ENCODE peak calls at places on chromosomes 3 and 15, in four cellular contexts. One of them, this sample, is unnamed. For H3K27me3, the result is how much of the 10 kb centered on the place peaks cover.

GRCh38 chr3:76177650-76178049 is 392.3 kb upstream of the ZNF717 start:
- DNase-seq in spleen: no peak
- DNase-seq in K562: no peak
- DNase-seq in breast epithelium: no peak
- DNase-seq in this sample: no peak

GRCh38 chr15:85333132-85333831 is 47.1 kb upstream of the AKAP13 start:
- DNase-seq in spleen: no peak
- DNase-seq in K562: no peak
- DNase-seq in breast epithelium: no peak
- DNase-seq in this sample: no peak

GRCh38 chr3:124014366-124014942 is 22.5 kb upstream of the ROPN1 start:
- DNase-seq in spleen: no peak
- DNase-seq in K562: no peak
- DNase-seq in breast epithelium: no peak
- DNase-seq in this sample: no peak

GRCh38 chr15:56820333-56820732 is 87.0 kb upstream of the ZNF280D start:
- DNase-seq in spleen: no peak
- DNase-seq in K562: no peak
- DNase-seq in breast epithelium: no peak
- DNase-seq in this sample: no peak

GRCh38 chr3:168250415-168250861 is 154.7 kb upstream of the GOLIM4 start:
- DNase-seq in spleen: no peak
- DNase-seq in K562: no peak
- DNase-seq in breast epithelium: no peak
- DNase-seq in this sample: no peak

GRCh38 chr3:193816656-193817311 is 223.8 kb downstream of the OPA1 start:
- DNase-seq in spleen: peak
- DNase-seq in K562: peak
- DNase-seq in breast epithelium: peak
- DNase-seq in this sample: peak

GRCh38 chr3:195549931-195550519 is 6.9 kb upstream of the PPP1R2 start:
- DNase-seq in spleen: peak
- DNase-seq in K562: no peak
- DNase-seq in breast epithelium: no peak
- DNase-seq in this sample: no peak

GRCh38 chr3:41653575-41654239 is 308.2 kb downstream of the ULK4 start:
- DNase-seq in spleen: no peak
- DNase-seq in K562: no peak
- DNase-seq in breast epithelium: no peak
- DNase-seq in this sample: no peak

GRCh38 chr15:68442041-68442440 is 10.1 kb upstream of the ITGA11 start:
- DNase-seq in spleen: no peak
- DNase-seq in K562: no peak
- DNase-seq in breast epithelium: no peak
- DNase-seq in this sample: no peak

GRCh38 chr15:28881600-28881999 is 4.2 kb upstream of the APBA2 start:
- DNase-seq in spleen: no peak
- DNase-seq in K562: no peak
- DNase-seq in breast epithelium: no peak
- DNase-seq in this sample: no peak

GRCh38 chr15:101250931-101251829 is 668 bp downstream of the CHSY1 start:
- DNase-seq in spleen: peak
- DNase-seq in K562: peak
- DNase-seq in breast epithelium: no peak
- DNase-seq in this sample: no peak

GRCh38 chr3:141255864-141256263 is 24.2 kb downstream of the PXYLP1 start:
- DNase-seq in spleen: no peak
- DNase-seq in K562: peak
- DNase-seq in breast epithelium: no peak
- DNase-seq in this sample: no peak

GRCh38 chr3:186283651-186284445 is 78.2 kb downstream of the DGKG start:
- DNase-seq in spleen: no peak
- DNase-seq in K562: no peak
- DNase-seq in breast epithelium: no peak
- DNase-seq in this sample: no peak

GRCh38 chr3:17431004-17431403 is 311.4 kb downstream of the TBC1D5 start:
- DNase-seq in spleen: no peak
- DNase-seq in K562: peak
- DNase-seq in breast epithelium: no peak
- DNase-seq in this sample: no peak

GRCh38 chr15:71195242-71195641 is 80.0 kb downstream of the THSD4 start:
- DNase-seq in spleen: no peak
- DNase-seq in K562: peak
- DNase-seq in breast epithelium: no peak
- DNase-seq in this sample: no peak

GRCh38 chr3:115835946-115836345 is 212.6 kb downstream of the GAP43 start:
- DNase-seq in spleen: no peak
- DNase-seq in K562: no peak
- DNase-seq in breast epithelium: no peak
- DNase-seq in this sample: no peak

DNA sequence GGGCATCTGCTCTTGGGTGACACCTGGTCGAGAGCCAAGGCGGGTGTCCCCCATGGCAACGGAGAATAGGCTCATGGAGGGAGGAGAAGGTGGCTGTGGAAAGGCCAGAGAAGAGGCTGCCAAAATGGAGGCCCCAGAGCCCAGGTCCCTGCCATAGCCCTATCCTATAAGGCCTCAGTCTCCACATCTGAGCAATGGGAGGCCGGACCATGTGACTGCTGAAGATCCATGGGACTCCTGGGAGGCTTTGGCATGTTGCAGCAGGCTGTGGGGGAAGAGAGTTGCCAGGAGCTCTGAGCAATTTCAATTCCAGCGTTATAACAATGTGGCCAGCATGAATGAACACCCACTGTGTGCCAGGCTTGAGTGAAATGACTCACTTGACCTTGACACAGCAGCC is 140.3 kb upstream of the LINGO1 start:
- DNase-seq in spleen: no peak
- DNase-seq in K562: no peak
- DNase-seq in breast epithelium: no peak
- DNase-seq in this sample: no peak
- H3K27me3 ChIP-seq in spleen: under half
- H3K27me3 ChIP-seq in K562: under half
- H3K27me3 ChIP-seq in breast epithelium: under half
- H3K27me3 ChIP-seq in this sample: under half

DNA sequence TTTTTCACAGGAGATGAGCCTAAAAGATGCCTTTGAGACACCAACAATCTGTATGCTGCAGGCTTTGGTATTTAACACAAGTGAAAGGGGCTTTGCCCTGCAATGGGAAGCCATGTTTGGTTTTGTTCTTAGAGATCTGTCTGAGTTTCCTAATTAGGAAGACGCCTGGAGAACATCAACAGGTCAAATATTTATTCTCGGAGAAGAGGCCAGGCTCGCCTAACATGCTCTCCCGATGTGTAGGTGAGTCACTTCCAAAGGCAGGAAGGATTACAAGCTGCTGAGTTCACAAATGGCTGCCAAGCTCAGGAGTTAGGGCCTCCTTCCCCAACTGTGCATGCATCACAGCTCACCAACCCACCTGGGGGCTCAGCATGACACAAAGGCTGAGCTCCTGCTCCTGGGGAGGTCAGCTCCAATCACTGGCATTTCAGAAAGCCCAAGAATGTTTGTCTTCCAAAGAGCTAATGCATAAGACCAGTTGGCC is 119.5 kb upstream of the PRICKLE2 start:
- DNase-seq in spleen: no peak
- DNase-seq in K562: no peak
- DNase-seq in breast epithelium: no peak
- DNase-seq in this sample: no peak
- H3K27ac ChIP-seq in spleen: no peak
- H3K27ac ChIP-seq in K562: no peak
- H3K27ac ChIP-seq in breast epithelium: peak
- H3K27ac ChIP-seq in this sample: peak

GRCh38 chr3:142890592-142890991 is 1.7 kb upstream of the PCOLCE2 start:
- DNase-seq in spleen: no peak
- DNase-seq in K562: no peak
- DNase-seq in breast epithelium: no peak
- DNase-seq in this sample: no peak
- TF ChIP-seq POLR2AphosphoS5 in spleen: no peak
- TF ChIP-seq POLR2AphosphoS5 in K562: no peak
- TF ChIP-seq POLR2AphosphoS5 in breast epithelium: no peak
- TF ChIP-seq POLR2AphosphoS5 in this sample: peak

DNA sequence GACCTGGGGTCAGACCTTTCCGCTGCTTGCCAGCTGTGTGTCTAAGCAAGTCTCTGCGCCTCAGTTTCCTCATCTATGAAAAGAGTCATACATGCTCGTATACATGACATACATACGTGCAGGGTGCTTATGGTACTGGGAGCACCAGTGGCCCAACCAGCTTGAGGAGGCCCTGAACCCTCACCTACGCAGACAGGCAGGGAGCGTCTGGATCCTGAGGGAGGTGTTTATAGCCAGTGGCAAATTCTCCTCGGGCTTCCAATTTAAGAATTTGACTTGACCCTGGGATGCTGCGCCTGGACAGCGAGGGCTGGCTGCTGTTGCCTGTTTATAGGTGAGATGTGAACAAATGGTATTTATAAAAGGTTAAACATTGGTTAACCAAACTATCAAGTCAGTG is 17.7 kb upstream of the FGD5 start:
- DNase-seq in spleen: peak
- DNase-seq in K562: no peak
- DNase-seq in breast epithelium: no peak
- DNase-seq in this sample: no peak
- H3K27me3 ChIP-seq in spleen: under half
- H3K27me3 ChIP-seq in K562: under half
- H3K27me3 ChIP-seq in breast epithelium: under half
- H3K27me3 ChIP-seq in this sample: under half

GRCh38 chr3:100521439-100521845 is 29.0 kb downstream of the TMEM45A start:
- DNase-seq in spleen: no peak
- DNase-seq in K562: no peak
- DNase-seq in breast epithelium: no peak
- DNase-seq in this sample: no peak

GRCh38 chr3:100522125-100522524 is 29.7 kb downstream of the TMEM45A start:
- DNase-seq in spleen: no peak
- DNase-seq in K562: no peak
- DNase-seq in breast epithelium: no peak
- DNase-seq in this sample: no peak

GRCh38 chr3:100525753-100526612 is 33.6 kb downstream of the TMEM45A start:
- DNase-seq in spleen: no peak
- DNase-seq in K562: no peak
- DNase-seq in breast epithelium: peak
- DNase-seq in this sample: no peak

GRCh38 chr3:100526613-100527346 is 34.4 kb downstream of the TMEM45A start:
- DNase-seq in spleen: no peak
- DNase-seq in K562: no peak
- DNase-seq in breast epithelium: no peak
- DNase-seq in this sample: no peak

DNA sequence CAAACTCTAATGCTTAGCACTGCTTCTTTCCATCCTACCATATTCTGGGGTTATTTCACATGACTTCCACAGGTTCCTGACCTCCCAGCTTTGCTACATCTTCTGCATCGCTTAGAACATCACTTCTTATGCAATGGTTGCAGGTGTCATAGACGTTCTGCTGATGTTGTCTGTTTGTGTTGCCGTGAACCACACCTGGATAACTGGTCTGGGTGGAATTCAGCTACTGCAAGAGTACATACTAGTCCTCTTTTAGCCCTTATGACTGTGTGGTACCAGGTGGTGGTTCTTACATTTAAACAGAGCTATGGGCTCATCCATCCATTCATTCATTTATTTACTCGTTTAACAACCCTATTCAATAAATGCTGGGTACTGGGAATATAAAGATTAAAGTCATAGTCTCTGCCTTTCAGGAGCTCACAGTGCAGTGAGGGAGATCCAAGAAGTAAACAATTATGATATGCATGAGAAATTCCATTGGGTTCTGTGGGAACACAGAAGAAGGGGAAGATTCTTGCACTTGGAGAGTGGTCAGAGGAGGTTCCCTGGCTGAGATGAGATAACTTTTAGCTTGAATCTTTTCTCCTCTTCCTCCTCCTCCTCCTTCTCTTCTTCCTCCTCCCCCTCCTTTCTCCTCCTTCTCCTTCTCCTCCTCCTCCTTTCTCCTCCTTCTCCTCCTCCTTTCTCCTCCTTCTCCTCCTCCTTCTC is 30.8 kb downstream of the TMEM45A start:
- DNase-seq in spleen: no peak
- DNase-seq in K562: no peak
- DNase-seq in breast epithelium: no peak
- DNase-seq in this sample: no peak
- H3K27ac ChIP-seq in spleen: no peak
- H3K27ac ChIP-seq in K562: no peak
- H3K27ac ChIP-seq in breast epithelium: no peak
- H3K27ac ChIP-seq in this sample: peak